ENCODE peak calls at places on chromosomes 1 and 21, in six cellular contexts. One of them, this sample, is unnamed.

GRCh38 chr1:174217787-174218574 is 58.7 kb downstream of the RABGAP1L start:
- DNase-seq in prostate gland: no peak
- DNase-seq in NCI-H187 treated with DMSO at 0.1 percent for 48 hours: no peak
- DNase-seq in AG20443: peak; percentile 20
- DNase-seq in esophagus squamous epithelium: no peak
- DNase-seq in COR-L47: peak; percentile 4
- DNase-seq in this sample: no peak

GRCh38 chr1:15429701-15430149 is 8.5 kb upstream of the CTRC start:
- DNase-seq in esophagus squamous epithelium: no peak
- DNase-seq in prostate gland: no peak
- DNase-seq in NCI-H187 treated with DMSO at 0.1 percent for 48 hours: no peak
- DNase-seq in COR-L47: no peak
- DNase-seq in AG20443: peak; percentile 62
- DNase-seq in this sample: no peak

GRCh38 chr1:234372011-234372757 is 1.1 kb upstream of the COA6 start:
- DNase-seq in NCI-H187 treated with DMSO at 0.1 percent for 48 hours: no peak
- DNase-seq in esophagus squamous epithelium: no peak
- DNase-seq in prostate gland: no peak
- DNase-seq in COR-L47: no peak
- DNase-seq in AG20443: no peak
- DNase-seq in this sample: no peak

GRCh38 chr1:84428220-84428619 is 29.9 kb downstream of the DNASE2B start:
- DNase-seq in esophagus squamous epithelium: no peak
- DNase-seq in AG20443: no peak
- DNase-seq in prostate gland: no peak
- DNase-seq in COR-L47: no peak
- DNase-seq in NCI-H187 treated with DMSO at 0.1 percent for 48 hours: no peak
- DNase-seq in this sample: no peak

GRCh38 chr1:2804628-2805351 is 3.3 kb upstream of the TTC34 start:
- DNase-seq in COR-L47: no peak
- DNase-seq in NCI-H187 treated with DMSO at 0.1 percent for 48 hours: no peak
- DNase-seq in AG20443: no peak
- DNase-seq in prostate gland: no peak
- DNase-seq in esophagus squamous epithelium: no peak
- DNase-seq in this sample: no peak

GRCh38 chr1:240792915-240793525 is 181.1 kb upstream of the GREM2 start:
- DNase-seq in prostate gland: no peak
- DNase-seq in esophagus squamous epithelium: no peak
- DNase-seq in AG20443: no peak
- DNase-seq in NCI-H187 treated with DMSO at 0.1 percent for 48 hours: no peak
- DNase-seq in COR-L47: no peak
- DNase-seq in this sample: no peak

GRCh38 chr1:217274416-217274815 is 356.5 kb downstream of the GPATCH2 start:
- DNase-seq in prostate gland: no peak
- DNase-seq in esophagus squamous epithelium: no peak
- DNase-seq in COR-L47: no peak
- DNase-seq in NCI-H187 treated with DMSO at 0.1 percent for 48 hours: no peak
- DNase-seq in AG20443: no peak
- DNase-seq in this sample: no peak

GRCh38 chr1:55246896-55247295 is 31.7 kb upstream of the USP24 start:
- DNase-seq in prostate gland: no peak
- DNase-seq in esophagus squamous epithelium: no peak
- DNase-seq in NCI-H187 treated with DMSO at 0.1 percent for 48 hours: no peak
- DNase-seq in COR-L47: no peak
- DNase-seq in AG20443: no peak
- DNase-seq in this sample: no peak

GRCh38 chr1:3674100-3675094 is 22.1 kb downstream of the TP73 start:
- DNase-seq in esophagus squamous epithelium: no peak
- DNase-seq in COR-L47: no peak
- DNase-seq in AG20443: peak; percentile 63
- DNase-seq in NCI-H187 treated with DMSO at 0.1 percent for 48 hours: no peak
- DNase-seq in prostate gland: no peak
- DNase-seq in this sample: no peak

GRCh38 chr1:163588796-163589195 is 267.0 kb downstream of the NUF2 start:
- DNase-seq in esophagus squamous epithelium: no peak
- DNase-seq in NCI-H187 treated with DMSO at 0.1 percent for 48 hours: no peak
- DNase-seq in AG20443: no peak
- DNase-seq in prostate gland: no peak
- DNase-seq in COR-L47: no peak
- DNase-seq in this sample: no peak

GRCh38 chr1:64072089-64072835 is 131.2 kb upstream of the UBE2U start:
- DNase-seq in AG20443: peak; percentile 29
- DNase-seq in NCI-H187 treated with DMSO at 0.1 percent for 48 hours: no peak
- DNase-seq in prostate gland: peak; percentile 7
- DNase-seq in esophagus squamous epithelium: no peak
- DNase-seq in COR-L47: peak; percentile 32
- DNase-seq in this sample: no peak

GRCh38 chr1:51330331-51331201 is at the start of gene TTC39A:
- DNase-seq in prostate gland: no peak
- DNase-seq in esophagus squamous epithelium: no peak
- DNase-seq in NCI-H187 treated with DMSO at 0.1 percent for 48 hours: no peak
- DNase-seq in COR-L47: peak; percentile 38
- DNase-seq in AG20443: peak; percentile 46
- DNase-seq in this sample: no peak

GRCh38 chr1:26529655-26530539 is at the start of gene RPS6KA1:
- DNase-seq in COR-L47: peak; percentile 54
- DNase-seq in esophagus squamous epithelium: no peak
- DNase-seq in NCI-H187 treated with DMSO at 0.1 percent for 48 hours: no peak
- DNase-seq in AG20443: peak; percentile 92
- DNase-seq in prostate gland: peak; percentile 75
- DNase-seq in this sample: peak; percentile 65

GRCh38 chr1:162070825-162071224 is 1.3 kb downstream of the NOS1AP start:
- DNase-seq in AG20443: no peak
- DNase-seq in prostate gland: peak; percentile 18
- DNase-seq in COR-L47: no peak
- DNase-seq in esophagus squamous epithelium: no peak
- DNase-seq in NCI-H187 treated with DMSO at 0.1 percent for 48 hours: no peak
- DNase-seq in this sample: no peak

GRCh38 chr1:15324867-15325335 is 77.9 kb downstream of the FHAD1 start:
- DNase-seq in prostate gland: no peak
- DNase-seq in NCI-H187 treated with DMSO at 0.1 percent for 48 hours: no peak
- DNase-seq in AG20443: no peak
- DNase-seq in COR-L47: no peak
- DNase-seq in esophagus squamous epithelium: no peak
- DNase-seq in this sample: no peak

GRCh38 chr1:225896937-225897549 is 8.1 kb upstream of the LEFTY1 start:
- DNase-seq in prostate gland: peak; percentile 67
- DNase-seq in NCI-H187 treated with DMSO at 0.1 percent for 48 hours: no peak
- DNase-seq in AG20443: no peak
- DNase-seq in esophagus squamous epithelium: no peak
- DNase-seq in COR-L47: no peak
- DNase-seq in this sample: no peak

GRCh38 chr1:218164111-218164929 is 120.8 kb upstream of the RRP15 start:
- DNase-seq in prostate gland: peak; percentile 50
- DNase-seq in COR-L47: peak; percentile 62
- DNase-seq in esophagus squamous epithelium: no peak
- DNase-seq in NCI-H187 treated with DMSO at 0.1 percent for 48 hours: no peak
- DNase-seq in AG20443: peak; percentile 37
- DNase-seq in this sample: peak; percentile 30

GRCh38 chr1:92969517-92969916 is 8.3 kb upstream of the DIPK1A start:
- DNase-seq in AG20443: no peak
- DNase-seq in esophagus squamous epithelium: no peak
- DNase-seq in NCI-H187 treated with DMSO at 0.1 percent for 48 hours: no peak
- DNase-seq in COR-L47: no peak
- DNase-seq in prostate gland: no peak
- DNase-seq in this sample: no peak

GRCh38 chr1:47881505-47882442 is 115.4 kb downstream of the TRABD2B start:
- DNase-seq in AG20443: peak; percentile 66
- DNase-seq in prostate gland: no peak
- DNase-seq in COR-L47: peak; percentile 57
- DNase-seq in esophagus squamous epithelium: no peak
- DNase-seq in NCI-H187 treated with DMSO at 0.1 percent for 48 hours: no peak
- DNase-seq in this sample: no peak

GRCh38 chr1:93810316-93810715 is 68.7 kb downstream of the DNTTIP2 start:
- DNase-seq in COR-L47: no peak
- DNase-seq in AG20443: peak; percentile 58
- DNase-seq in prostate gland: no peak
- DNase-seq in esophagus squamous epithelium: no peak
- DNase-seq in NCI-H187 treated with DMSO at 0.1 percent for 48 hours: no peak
- DNase-seq in this sample: no peak

GRCh38 chr1:229839800-229840199 is 213.8 kb downstream of the URB2 start:
- DNase-seq in esophagus squamous epithelium: no peak
- DNase-seq in AG20443: no peak
- DNase-seq in prostate gland: no peak
- DNase-seq in COR-L47: no peak
- DNase-seq in NCI-H187 treated with DMSO at 0.1 percent for 48 hours: no peak
- DNase-seq in this sample: no peak

GRCh38 chr1:59057211-59057694 is 239.6 kb upstream of the FGGY start:
- DNase-seq in prostate gland: peak; percentile 69
- DNase-seq in AG20443: peak; percentile 95
- DNase-seq in COR-L47: no peak
- DNase-seq in esophagus squamous epithelium: no peak
- DNase-seq in NCI-H187 treated with DMSO at 0.1 percent for 48 hours: no peak
- DNase-seq in this sample: no peak

GRCh38 chr1:39105841-39106765 is 80.0 kb downstream of the NDUFS5 start:
- DNase-seq in esophagus squamous epithelium: no peak
- DNase-seq in COR-L47: peak; percentile 14
- DNase-seq in prostate gland: peak; percentile 35
- DNase-seq in NCI-H187 treated with DMSO at 0.1 percent for 48 hours: no peak
- DNase-seq in AG20443: no peak
- DNase-seq in this sample: peak; percentile 33

GRCh38 chr1:113930499-113931161 is 1.5 kb downstream of the HIPK1 start:
- DNase-seq in prostate gland: no peak
- DNase-seq in AG20443: peak; percentile 63
- DNase-seq in COR-L47: no peak
- DNase-seq in esophagus squamous epithelium: no peak
- DNase-seq in NCI-H187 treated with DMSO at 0.1 percent for 48 hours: no peak
- DNase-seq in this sample: no peak

GRCh38 chr1:196997428-196997827 is 20.1 kb downstream of the CFHR5 start:
- DNase-seq in esophagus squamous epithelium: no peak
- DNase-seq in prostate gland: no peak
- DNase-seq in NCI-H187 treated with DMSO at 0.1 percent for 48 hours: no peak
- DNase-seq in COR-L47: no peak
- DNase-seq in AG20443: peak; percentile 63
- DNase-seq in this sample: no peak

GRCh38 chr21:15282666-15283065 is 217.9 kb upstream of the NRIP1 start:
- DNase-seq in COR-L47: no peak
- DNase-seq in esophagus squamous epithelium: no peak
- DNase-seq in AG20443: no peak
- DNase-seq in prostate gland: no peak
- DNase-seq in NCI-H187 treated with DMSO at 0.1 percent for 48 hours: no peak
- DNase-seq in this sample: no peak

GRCh38 chr1:29966526-29967045 is 730.3 kb downstream of the PTPRU start:
- DNase-seq in AG20443: no peak
- DNase-seq in NCI-H187 treated with DMSO at 0.1 percent for 48 hours: no peak
- DNase-seq in esophagus squamous epithelium: no peak
- DNase-seq in COR-L47: no peak
- DNase-seq in prostate gland: no peak
- DNase-seq in this sample: no peak

GRCh38 chr1:23444104-23444533 is 19.6 kb upstream of the TCEA3 start:
- DNase-seq in NCI-H187 treated with DMSO at 0.1 percent for 48 hours: no peak
- DNase-seq in esophagus squamous epithelium: no peak
- DNase-seq in prostate gland: no peak
- DNase-seq in AG20443: peak; percentile 93
- DNase-seq in COR-L47: no peak
- DNase-seq in this sample: no peak

GRCh38 chr1:208177656-208178055 is 66.5 kb downstream of the PLXNA2 start:
- DNase-seq in COR-L47: no peak
- DNase-seq in NCI-H187 treated with DMSO at 0.1 percent for 48 hours: peak; percentile 84
- DNase-seq in prostate gland: no peak
- DNase-seq in AG20443: no peak
- DNase-seq in esophagus squamous epithelium: no peak
- DNase-seq in this sample: no peak

GRCh38 chr1:111538343-111539035 is 35.1 kb upstream of the ADORA3 start:
- DNase-seq in NCI-H187 treated with DMSO at 0.1 percent for 48 hours: no peak
- DNase-seq in prostate gland: no peak
- DNase-seq in AG20443: peak; percentile 32
- DNase-seq in COR-L47: peak; percentile 3
- DNase-seq in esophagus squamous epithelium: no peak
- DNase-seq in this sample: no peak

GRCh38 chr1:1926346-1926811 is 7.3 kb upstream of the TMEM52 start:
- DNase-seq in NCI-H187 treated with DMSO at 0.1 percent for 48 hours: no peak
- DNase-seq in esophagus squamous epithelium: no peak
- DNase-seq in COR-L47: no peak
- DNase-seq in AG20443: no peak
- DNase-seq in prostate gland: no peak
- DNase-seq in this sample: no peak

GRCh38 chr1:7509593-7509992 is 261.5 kb upstream of the VAMP3 start:
- DNase-seq in NCI-H187 treated with DMSO at 0.1 percent for 48 hours: no peak
- DNase-seq in esophagus squamous epithelium: no peak
- DNase-seq in AG20443: no peak
- DNase-seq in COR-L47: no peak
- DNase-seq in prostate gland: no peak
- DNase-seq in this sample: no peak

GRCh38 chr1:66503841-66504470 is 30.0 kb upstream of the SGIP1 start:
- DNase-seq in prostate gland: peak; percentile 29
- DNase-seq in NCI-H187 treated with DMSO at 0.1 percent for 48 hours: peak; percentile 23
- DNase-seq in COR-L47: peak; percentile 31
- DNase-seq in AG20443: peak; percentile 54
- DNase-seq in esophagus squamous epithelium: no peak
- DNase-seq in this sample: peak; percentile 15

GRCh38 chr1:15696956-15697521 is 12.9 kb downstream of the PLEKHM2 start:
- DNase-seq in prostate gland: no peak
- DNase-seq in AG20443: no peak
- DNase-seq in esophagus squamous epithelium: no peak
- DNase-seq in COR-L47: no peak
- DNase-seq in NCI-H187 treated with DMSO at 0.1 percent for 48 hours: no peak
- DNase-seq in this sample: no peak

GRCh38 chr1:31771891-31772668 is 7.9 kb upstream of the ADGRB2 start:
- DNase-seq in COR-L47: no peak
- DNase-seq in esophagus squamous epithelium: no peak
- DNase-seq in NCI-H187 treated with DMSO at 0.1 percent for 48 hours: no peak
- DNase-seq in prostate gland: no peak
- DNase-seq in AG20443: peak; percentile 34
- DNase-seq in this sample: no peak

GRCh38 chr1:248243204-248243603 is 12.0 kb downstream of the OR2M4 start:
- DNase-seq in esophagus squamous epithelium: no peak
- DNase-seq in NCI-H187 treated with DMSO at 0.1 percent for 48 hours: no peak
- DNase-seq in prostate gland: no peak
- DNase-seq in AG20443: peak; percentile 64
- DNase-seq in COR-L47: no peak
- DNase-seq in this sample: no peak

GRCh38 chr1:247407180-247407616 is 8.8 kb upstream of the NLRP3 start:
- DNase-seq in esophagus squamous epithelium: no peak
- DNase-seq in NCI-H187 treated with DMSO at 0.1 percent for 48 hours: no peak
- DNase-seq in prostate gland: no peak
- DNase-seq in AG20443: no peak
- DNase-seq in COR-L47: no peak
- DNase-seq in this sample: no peak

GRCh38 chr1:151443846-151444790 is 15.2 kb downstream of the POGZ start:
- DNase-seq in NCI-H187 treated with DMSO at 0.1 percent for 48 hours: no peak
- DNase-seq in esophagus squamous epithelium: no peak
- DNase-seq in AG20443: peak; percentile 90
- DNase-seq in COR-L47: peak; percentile 56
- DNase-seq in prostate gland: peak; percentile 71
- DNase-seq in this sample: peak; percentile 62

GRCh38 chr1:181126871-181127587 is 38.5 kb downstream of the IER5 start:
- DNase-seq in COR-L47: peak; percentile 90
- DNase-seq in AG20443: no peak
- DNase-seq in prostate gland: no peak
- DNase-seq in NCI-H187 treated with DMSO at 0.1 percent for 48 hours: peak; percentile 93
- DNase-seq in esophagus squamous epithelium: no peak
- DNase-seq in this sample: peak; percentile 64

This sample was measured in NCI-H1092.